ENCODE peak calls at places on chromosomes 11 and 22, in four cellular contexts. One of them, this sample, is unnamed.

GRCh38 chr11:82315093-82315492 is 418.6 kb downstream of the FAM181B start:
- DNase-seq in stimulated activated CD8-positive, alpha-beta memory T cell treated with anti-CD3 and anti-CD28 coated beads, Interleukin-15, amount 100 ng/mL, for 4 hours: no peak
- DNase-seq in astrocyte of the hippocampus: peak
- DNase-seq in tibial nerve: peak
- DNase-seq in this sample: no peak

GRCh38 chr11:72637198-72637597 is 37.0 kb downstream of the PDE2A start:
- DNase-seq in astrocyte of the hippocampus: no peak
- DNase-seq in tibial nerve: no peak
- DNase-seq in stimulated activated CD8-positive, alpha-beta memory T cell treated with anti-CD3 and anti-CD28 coated beads, Interleukin-15, amount 100 ng/mL, for 4 hours: no peak
- DNase-seq in this sample: no peak

GRCh38 chr22:19080853-19081252 is 41.4 kb downstream of the DGCR2 start:
- DNase-seq in astrocyte of the hippocampus: no peak
- DNase-seq in tibial nerve: no peak
- DNase-seq in stimulated activated CD8-positive, alpha-beta memory T cell treated with anti-CD3 and anti-CD28 coated beads, Interleukin-15, amount 100 ng/mL, for 4 hours: no peak
- DNase-seq in this sample: no peak

GRCh38 chr11:47572715-47573255 is 6.0 kb downstream of the KBTBD4 start:
- DNase-seq in tibial nerve: no peak
- DNase-seq in astrocyte of the hippocampus: peak
- DNase-seq in stimulated activated CD8-positive, alpha-beta memory T cell treated with anti-CD3 and anti-CD28 coated beads, Interleukin-15, amount 100 ng/mL, for 4 hours: no peak
- DNase-seq in this sample: no peak

GRCh38 chr11:74680035-74680671 is 51.1 kb downstream of the CHRDL2 start:
- DNase-seq in tibial nerve: no peak
- DNase-seq in stimulated activated CD8-positive, alpha-beta memory T cell treated with anti-CD3 and anti-CD28 coated beads, Interleukin-15, amount 100 ng/mL, for 4 hours: no peak
- DNase-seq in astrocyte of the hippocampus: no peak
- DNase-seq in this sample: no peak

GRCh38 chr11:62921201-62921572 is at the start of gene CHRM1:
- DNase-seq in stimulated activated CD8-positive, alpha-beta memory T cell treated with anti-CD3 and anti-CD28 coated beads, Interleukin-15, amount 100 ng/mL, for 4 hours: no peak
- DNase-seq in tibial nerve: no peak
- DNase-seq in astrocyte of the hippocampus: no peak
- DNase-seq in this sample: no peak

GRCh38 chr22:27630754-27631153 is 170.8 kb downstream of the MN1 start:
- DNase-seq in tibial nerve: no peak
- DNase-seq in astrocyte of the hippocampus: no peak
- DNase-seq in stimulated activated CD8-positive, alpha-beta memory T cell treated with anti-CD3 and anti-CD28 coated beads, Interleukin-15, amount 100 ng/mL, for 4 hours: no peak
- DNase-seq in this sample: no peak

GRCh38 chr22:46050451-46050845 is 73.5 kb upstream of the WNT7B start:
- DNase-seq in tibial nerve: no peak
- DNase-seq in stimulated activated CD8-positive, alpha-beta memory T cell treated with anti-CD3 and anti-CD28 coated beads, Interleukin-15, amount 100 ng/mL, for 4 hours: no peak
- DNase-seq in astrocyte of the hippocampus: no peak
- DNase-seq in this sample: no peak

GRCh38 chr11:2758751-2759150 is 59.0 kb upstream of the KCNQ1OT1 start:
- DNase-seq in stimulated activated CD8-positive, alpha-beta memory T cell treated with anti-CD3 and anti-CD28 coated beads, Interleukin-15, amount 100 ng/mL, for 4 hours: no peak
- DNase-seq in astrocyte of the hippocampus: no peak
- DNase-seq in tibial nerve: no peak
- DNase-seq in this sample: no peak

GRCh38 chr11:110428956-110429613 is 663 bp upstream of the FDX1 start:
- DNase-seq in tibial nerve: no peak
- DNase-seq in astrocyte of the hippocampus: no peak
- DNase-seq in stimulated activated CD8-positive, alpha-beta memory T cell treated with anti-CD3 and anti-CD28 coated beads, Interleukin-15, amount 100 ng/mL, for 4 hours: no peak
- DNase-seq in this sample: no peak

GRCh38 chr11:122601131-122602125 is 54.1 kb upstream of the UBASH3B start:
- DNase-seq in stimulated activated CD8-positive, alpha-beta memory T cell treated with anti-CD3 and anti-CD28 coated beads, Interleukin-15, amount 100 ng/mL, for 4 hours: no peak
- DNase-seq in astrocyte of the hippocampus: peak
- DNase-seq in tibial nerve: peak
- DNase-seq in this sample: peak

This sample was measured in fibroblast of pulmonary artery.